ENCODE peak calls at places on chromosomes 13 and 19, in eight cellular contexts. G, P, I, W, Y, E, N and Q are unnamed samples.
A peak's percentile ranks its signal among the peaks of the same experiment; 100 is the strongest.

GRCh38 chr19:19320362-19321142 is at the start of the genes MAU2 and SUGP1:
- DNase-seq in G (peak; percentile 89), P (peak; percentile 93), I (peak; percentile 90), W (peak; percentile 68), Y (peak; percentile 88), E (peak; percentile 92), N (peak; percentile 87), Q (peak; percentile 93)

GRCh38 chr13:77784531-77784930 is 87.0 kb downstream of the SLAIN1 start:
- DNase-seq in G (no peak), P (no peak), I (no peak), W (no peak), Y (no peak), E (no peak), N (no peak), Q (no peak)

GRCh38 chr13:89097994-89098393 is 1426.8 kb downstream of the SLITRK5 start:
- DNase-seq in G (no peak), P (no peak), I (no peak), W (no peak), Y (no peak), E (no peak), N (no peak), Q (no peak)

GRCh38 chr19:18425515-18426415 is 6.6 kb downstream of the SSBP4 start:
- DNase-seq in G (peak; percentile 52), P (peak; percentile 12), I (no peak), W (no peak), Y (peak; percentile 74), E (peak; percentile 89), N (peak; percentile 76), Q (peak; percentile 72)

GRCh38 chr19:44753932-44754742 is 5.6 kb downstream of the BCL3 start:
- DNase-seq in G (peak; percentile 99), P (peak; percentile 76), I (peak; percentile 72), W (peak; percentile 79), Y (peak; percentile 97), E (peak; percentile 95), N (peak; percentile 91), Q (peak; percentile 87)

GRCh38 chr13:29081036-29081435 is 260.9 kb downstream of the MTUS2 start:
- DNase-seq in G (no peak), P (no peak), I (no peak), W (no peak), Y (no peak), E (no peak), N (no peak), Q (no peak)

GRCh38 chr19:44613295-44614168 is at the start of gene IGSF23:
- DNase-seq in G (peak; percentile 50), P (no peak), I (no peak), W (no peak), Y (no peak), E (no peak), N (no peak), Q (no peak)

GRCh38 chr19:23758187-23759074 is at the start of gene ZNF681:
- DNase-seq in G (peak; percentile 92), P (peak; percentile 92), I (peak; percentile 85), W (peak; percentile 58), Y (peak; percentile 89), E (peak; percentile 91), N (peak; percentile 89), Q (peak; percentile 94)

GRCh38 chr13:99008577-99008976 is 30.7 kb upstream of the DOCK9 start:
- DNase-seq in G (peak; percentile 9), P (no peak), I (no peak), W (no peak), Y (no peak), E (no peak), N (no peak), Q (no peak)

GRCh38 chr19:47697863-47698609 is 15.2 kb upstream of the EHD2 start:
- DNase-seq in G (peak; percentile 78), P (peak; percentile 79), I (peak; percentile 72), W (no peak), Y (peak; percentile 69), E (peak; percentile 84), N (peak; percentile 83), Q (peak; percentile 80)

DNA sequence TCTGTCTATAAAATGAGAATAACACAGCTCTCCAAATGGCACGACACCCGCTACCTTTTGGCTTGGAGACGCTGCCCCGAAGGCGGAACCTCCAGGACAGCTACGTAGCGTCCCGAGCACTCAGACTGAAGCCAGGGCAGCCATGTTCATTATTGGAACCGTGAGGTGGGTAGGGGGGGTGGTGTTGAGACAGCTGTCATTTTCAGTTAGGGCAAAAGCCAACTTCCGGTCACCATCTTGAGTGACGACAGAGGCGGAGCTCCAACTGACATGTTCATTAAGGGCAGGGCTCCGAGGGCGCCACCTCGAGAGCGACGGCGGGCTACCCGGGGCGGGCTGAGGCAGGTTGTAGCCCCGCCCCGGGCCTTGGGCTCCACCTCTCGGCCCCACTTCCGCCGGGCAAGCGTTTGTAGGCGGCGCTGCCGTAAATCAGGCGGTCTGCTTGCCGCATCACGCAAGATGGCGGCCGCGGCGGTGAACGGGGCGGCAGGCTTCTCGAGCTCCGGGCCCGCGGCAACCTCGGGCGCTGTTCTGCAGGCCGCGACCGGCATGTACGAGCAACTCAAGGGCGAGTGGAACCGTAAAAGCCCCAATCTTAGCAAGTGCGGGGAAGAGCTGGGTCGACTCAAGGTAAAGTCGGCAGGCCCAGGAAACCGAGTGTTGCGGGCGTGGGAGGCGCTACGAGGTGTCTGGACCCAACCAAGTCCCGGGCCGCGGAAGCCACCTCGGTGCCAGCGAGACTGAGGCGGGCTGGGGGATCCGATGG is at the start of gene PSMD8:
- DNase-seq in G (peak; percentile 99), P (peak; percentile 99), I (peak; percentile 99), W (peak; percentile 97), Y (peak; percentile 99), E (peak; percentile 99), N (peak; percentile 99), Q (peak; percentile 99)
- TF ChIP-seq CTCF in G (peak; percentile 36), P (peak; percentile 21), I (no peak), W (no peak), Y (peak; percentile 15), E (no peak), N (no peak), Q (peak; percentile 25)

DNA sequence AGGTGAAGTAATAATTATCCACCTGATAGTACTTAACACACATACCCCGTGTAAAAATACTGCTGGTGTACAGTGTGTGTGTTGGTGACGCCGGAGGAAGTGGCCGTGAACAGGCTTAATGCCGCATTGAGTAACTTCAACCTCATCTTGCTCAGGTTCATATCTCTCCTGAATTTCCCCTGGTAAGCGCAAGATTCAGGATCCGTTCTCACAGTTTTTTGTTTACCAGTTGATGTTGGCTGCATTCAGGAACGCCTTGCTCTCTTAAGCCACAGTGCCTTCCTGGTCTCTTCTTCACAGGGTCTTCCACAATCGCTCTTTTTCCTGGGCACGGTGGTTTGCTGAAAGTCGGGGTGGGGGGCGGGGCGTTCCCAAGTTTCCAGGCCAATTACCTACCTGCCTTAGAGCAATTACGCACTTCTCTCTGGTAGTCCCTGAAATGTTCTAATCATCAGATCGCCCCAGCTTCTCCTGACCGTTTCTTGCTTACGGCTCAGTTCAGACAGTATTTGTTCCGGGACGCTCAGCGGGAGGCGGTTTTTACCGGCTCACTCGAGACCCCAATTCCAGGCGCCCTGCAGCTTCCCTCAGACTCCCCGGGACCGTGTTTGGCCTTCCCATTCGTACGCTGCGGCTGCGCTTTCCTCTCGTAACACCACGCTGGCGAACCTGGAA is 702 bp upstream of the DNAJC3 start:
- DNase-seq in G (peak; percentile 36), P (no peak), I (peak; percentile 66), W (no peak), Y (no peak), E (no peak), N (no peak), Q (no peak)
- H3K4me1 ChIP-seq in G (peaks cover 21% of the 10 kb centered on the region), P (no peaks in the 10 kb centered on the region), I (peaks cover 17% of the 10 kb centered on the region), W (peaks cover 48% of the 10 kb centered on the region), Y (peaks cover 35% of the 10 kb centered on the region), E (no peaks in the 10 kb centered on the region), N (peaks cover 6% of the 10 kb centered on the region), Q (peaks cover 25% of the 10 kb centered on the region)

GRCh38 chr19:50898018-50898417 is 13.2 kb downstream of the KLK4 start:
- DNase-seq in G (no peak), P (no peak), I (no peak), W (no peak), Y (no peak), E (peak; percentile 5), N (no peak), Q (no peak)
- H3K9me3 ChIP-seq in G (no peaks in the 10 kb centered on the region), P (no peaks in the 10 kb centered on the region), I (no peaks in the 10 kb centered on the region), W (no peaks in the 10 kb centered on the region), Y (no peaks in the 10 kb centered on the region), E (no peaks in the 10 kb centered on the region), N (no peaks in the 10 kb centered on the region), Q (no peaks in the 10 kb centered on the region)

DNA sequence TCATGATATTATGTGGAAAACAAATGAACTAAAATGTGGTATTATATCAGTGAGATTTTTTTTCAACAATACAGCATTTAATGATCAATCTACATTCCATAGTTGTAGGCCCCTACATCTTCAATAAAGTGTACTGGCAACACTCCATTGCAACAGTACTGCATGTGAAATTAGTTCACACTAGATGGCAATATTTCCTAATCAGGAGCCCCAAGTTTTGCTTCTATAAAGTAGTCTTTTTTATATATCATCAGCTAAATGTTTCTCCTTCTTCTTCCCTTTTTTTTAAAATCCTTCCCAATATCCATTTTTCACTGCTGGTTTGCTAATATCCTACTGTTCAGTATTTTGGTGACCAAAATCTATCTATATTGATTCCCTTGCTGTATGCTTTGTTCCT is 528.3 kb upstream of the ATXN8OS start:
- DNase-seq in G (no peak), P (no peak), I (peak; percentile 3), W (no peak), Y (no peak), E (no peak), N (no peak), Q (no peak)
- TF ChIP-seq CTCF in G (no peak), P (peak; percentile 56), I (peak; percentile 9), W (no peak), Y (no peak), E (no peak), N (no peak), Q (no peak)

DNA sequence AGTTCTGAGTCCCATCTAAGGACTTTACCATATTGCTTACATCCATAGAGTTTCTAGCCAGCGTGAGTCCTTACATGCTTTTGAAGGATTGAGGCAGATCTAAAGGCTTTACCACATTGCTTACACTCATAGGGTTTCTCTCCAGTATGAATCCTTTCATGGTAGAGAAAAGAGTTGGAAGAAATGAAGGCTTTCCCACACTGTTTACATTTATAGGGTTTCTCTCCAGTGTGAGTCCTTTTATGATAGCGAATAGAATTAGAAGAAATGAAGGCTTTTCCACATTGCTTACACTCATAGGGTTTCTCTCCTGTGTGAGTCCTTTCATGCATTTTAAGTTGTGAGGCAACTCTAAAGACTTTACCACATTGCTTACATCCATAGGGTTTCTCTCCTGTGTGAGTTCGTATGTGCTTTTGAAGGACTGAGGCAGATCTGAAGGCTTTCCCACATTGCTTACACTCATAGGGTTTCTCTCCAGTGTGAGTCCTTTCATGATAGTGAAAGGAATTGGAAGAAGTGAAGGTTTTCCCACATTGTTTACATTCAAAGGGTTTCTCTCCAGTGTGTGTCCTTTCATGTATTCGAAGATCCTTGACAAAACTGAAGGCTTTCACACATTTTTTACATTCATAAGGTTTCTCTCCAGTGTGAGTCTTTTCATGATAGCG is 8.4 kb upstream of the ZNF433 start:
- DNase-seq in G (no peak), P (no peak), I (no peak), W (no peak), Y (no peak), E (no peak), N (no peak), Q (no peak)
- H3K4me1 ChIP-seq in G (no peaks in the 10 kb centered on the region), P (no peaks in the 10 kb centered on the region), I (no peaks in the 10 kb centered on the region), W (no peaks in the 10 kb centered on the region), Y (no peaks in the 10 kb centered on the region), E (no peaks in the 10 kb centered on the region), N (no peaks in the 10 kb centered on the region), Q (no peaks in the 10 kb centered on the region)